ENCODE peak calls at places on chromosomes 1 and 21, in ten cellular contexts. R is NK-92 treated with Interleukin-12 subunit alpha and Interleukin-12 subunit beta, amount 100 ng/mL, for 24 hours; C is endothelial cell; D is GM06990; M is HS-5; O is H54; H is PC-9; J is mucosa of gallbladder; P is activated CD4-positive, alpha-beta T cell treated with anti-CD3 and anti-CD28 coated beads for 24 hours; Z is CD8-positive, alpha-beta memory T cell. B is an unnamed sample.

GRCh38 chr1:39177641-39178040 is 26.9 kb upstream of the MACF1 start:
- DNase-seq in Z (no peak), P (no peak), J (no peak), O (no peak), R (no peak), C (no peak), D (no peak), M (no peak), H (no peak), B (no peak)

GRCh38 chr1:27332536-27333281 is 9.1 kb upstream of the SYTL1 start:
- DNase-seq in Z (peak), D (no peak), P (no peak), H (no peak), C (peak), M (no peak), R (no peak), J (no peak), O (no peak), B (no peak)

GRCh38 chr1:53945183-53945432 is 391 bp downstream of the IFT25 start:
- DNase-seq in M (no peak), P (no peak), R (no peak), C (no peak), O (no peak), H (no peak), J (no peak), Z (no peak), D (no peak), B (no peak)

GRCh38 chr1:33143181-33143580 is 38.7 kb downstream of the TRIM62 start:
- DNase-seq in H (no peak), D (no peak), O (no peak), Z (no peak), P (no peak), J (peak), C (no peak), M (no peak), R (no peak), B (no peak)

GRCh38 chr21:41620982-41621381 is 113.0 kb upstream of the TMPRSS2 start:
- DNase-seq in P (no peak), O (no peak), R (no peak), Z (no peak), H (peak), M (no peak), J (no peak), C (no peak), D (no peak), B (no peak)

GRCh38 chr1:228374711-228375577 is 31.7 kb downstream of the TRIM11 start:
- DNase-seq in P (no peak), J (peak), M (no peak), C (no peak), D (no peak), Z (no peak), H (no peak), O (no peak), R (no peak), B (peak)

GRCh38 chr1:18319099-18319498 is 161.6 kb upstream of the KLHDC7A start:
- DNase-seq in O (no peak), D (no peak), C (no peak), H (peak), R (no peak), Z (no peak), M (no peak), P (no peak), J (no peak), B (no peak)

GRCh38 chr21:32717851-32718316 is 9.9 kb downstream of the SYNJ1 start:
- DNase-seq in H (no peak), C (no peak), J (no peak), P (no peak), O (no peak), M (no peak), D (no peak), Z (no peak), R (no peak), B (no peak)

GRCh38 chr1:50419192-50419906 is 3.9 kb downstream of the DMRTA2 start:
- DNase-seq in R (no peak), P (no peak), O (no peak), C (peak), J (no peak), M (no peak), Z (no peak), H (no peak), D (no peak), B (no peak)

GRCh38 chr1:224095339-224095738 is 18.6 kb upstream of the FBXO28 start:
- DNase-seq in J (no peak), M (no peak), P (no peak), Z (no peak), O (no peak), H (no peak), C (no peak), R (no peak), D (no peak), B (no peak)

GRCh38 chr1:172069535-172069934 is 228.2 kb downstream of the DNM3 start:
- DNase-seq in O (no peak), D (no peak), J (no peak), Z (no peak), R (no peak), C (no peak), P (no peak), H (no peak), M (no peak), B (no peak)

B was measured in putamen.